ENCODE peak calls at places on chromosomes 7 and 10, in nine cellular contexts. I is neuronal stem cell, U is PC-9, B is GM23248, H is IMR-90, A is OCI-LY7, W is fibroblast of lung, E is HCT116, P is DND-41. K is an unnamed sample.
A peak's percentile ranks its signal among the peaks of the same experiment; 100 is the strongest.

GRCh38 chr10:13272164-13272571 is 27.7 kb downstream of the PHYH start:
- DNase-seq in W (peak; percentile 86), E (no peak), I (no peak), P (no peak), U (no peak), B (peak; percentile 56), H (peak; percentile 54), A (peak; percentile 94), K (peak; percentile 79)

GRCh38 chr10:68471586-68472408 is at the start of gene DNA2:
- DNase-seq in E (peak; percentile 53), P (peak; percentile 86), I (peak; percentile 67), H (peak; percentile 50), B (peak; percentile 82), W (peak; percentile 57), U (peak; percentile 56), A (peak; percentile 92), K (peak; percentile 98)

GRCh38 chr10:122875843-122876492 is 3.4 kb downstream of the FAM24B start:
- DNase-seq in H (no peak), P (no peak), I (peak; percentile 36), U (no peak), B (no peak), E (no peak), A (no peak), W (no peak), K (no peak)

GRCh38 chr10:78502208-78502943 is 468.7 kb downstream of the RPS24 start:
- DNase-seq in E (no peak), W (peak; percentile 34), H (peak; percentile 67), B (peak; percentile 58), U (no peak), I (no peak), A (no peak), P (no peak), K (no peak)

GRCh38 chr7:153399554-153399940 is 640.0 kb downstream of the ACTR3B start:
- DNase-seq in I (peak; percentile 51), E (no peak), P (no peak), W (no peak), B (no peak), U (no peak), H (no peak), A (no peak), K (no peak)

GRCh38 chr7:44097064-44097932 is 6.8 kb upstream of the AEBP1 start:
- DNase-seq in U (no peak), A (peak; percentile 98), W (no peak), P (peak; percentile 95), E (no peak), I (no peak), B (no peak), H (no peak), K (no peak)

GRCh38 chr10:97718659-97719142 is 5.2 kb downstream of the MARVELD1 start:
- DNase-seq in I (no peak), B (peak; percentile 49), U (peak; percentile 97), H (no peak), P (no peak), A (no peak), E (peak; percentile 75), W (peak; percentile 46), K (no peak)

GRCh38 chr10:128026620-128027281 is 99.5 kb downstream of the MKI67 start:
- DNase-seq in A (no peak), I (no peak), P (peak; percentile 58), B (no peak), W (no peak), U (no peak), H (no peak), E (no peak), K (no peak)

GRCh38 chr7:107505362-107505761 is 35.5 kb downstream of the GPR22 start:
- DNase-seq in U (no peak), H (no peak), P (no peak), B (no peak), W (no peak), E (no peak), A (no peak), I (no peak), K (no peak)

GRCh38 chr10:132492323-132493035 is 45.1 kb upstream of the INPP5A start:
- DNase-seq in B (no peak), P (no peak), H (no peak), E (no peak), W (peak; percentile 21), I (no peak), U (no peak), A (no peak), K (no peak)

GRCh38 chr10:132495231-132495630 is 42.4 kb upstream of the INPP5A start:
- DNase-seq in U (no peak), W (no peak), P (no peak), A (no peak), B (no peak), E (no peak), H (no peak), I (no peak), K (no peak)

GRCh38 chr10:132493246-132493755 is 44.3 kb upstream of the INPP5A start:
- DNase-seq in W (no peak), B (no peak), P (no peak), E (no peak), H (no peak), I (no peak), A (no peak), U (peak; percentile 43), K (peak; percentile 76)

GRCh38 chr10:132494831-132495230 is 42.8 kb upstream of the INPP5A start:
- DNase-seq in A (no peak), I (no peak), W (no peak), E (no peak), B (no peak), H (no peak), P (no peak), U (no peak), K (no peak)

DNA sequence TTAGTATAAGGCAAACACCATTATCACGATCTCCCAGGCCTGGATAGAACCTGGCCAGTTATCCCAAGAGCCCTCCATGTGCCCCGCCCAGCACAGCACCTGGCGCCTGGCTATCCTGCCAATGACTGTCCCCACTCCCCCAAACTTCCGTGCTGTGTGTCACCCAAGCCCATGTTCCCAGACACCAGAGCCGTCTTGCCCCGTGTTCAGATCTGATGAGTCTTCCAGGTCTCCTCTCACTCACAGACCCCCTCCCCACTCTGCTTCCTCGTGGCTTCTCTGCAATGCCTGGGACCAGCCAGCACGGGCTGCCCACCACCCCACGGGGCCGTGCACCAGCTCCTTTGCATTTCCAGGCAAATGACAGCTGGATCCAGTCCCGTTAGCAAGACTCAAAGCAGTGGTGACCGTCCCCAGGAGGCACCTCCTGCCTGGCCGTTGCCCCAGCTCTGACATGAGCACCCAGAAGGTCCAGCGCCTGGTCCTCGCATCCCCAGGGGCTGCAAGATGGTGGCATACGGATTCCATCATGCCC is 43.8 kb upstream of the INPP5A start:
- DNase-seq in B (no peak), U (no peak), W (no peak), I (no peak), H (no peak), P (no peak), E (no peak), A (no peak), K (no peak)
- H3K4me2 ChIP-seq in B (no peak overlapping the region), U (no peak overlapping the region), W (no peak overlapping the region), I (no peak overlapping the region), H (no peak overlapping the region), P (no peak overlapping the region), E (no peak overlapping the region), A (no peak overlapping the region), K (no peak overlapping the region)

DNA sequence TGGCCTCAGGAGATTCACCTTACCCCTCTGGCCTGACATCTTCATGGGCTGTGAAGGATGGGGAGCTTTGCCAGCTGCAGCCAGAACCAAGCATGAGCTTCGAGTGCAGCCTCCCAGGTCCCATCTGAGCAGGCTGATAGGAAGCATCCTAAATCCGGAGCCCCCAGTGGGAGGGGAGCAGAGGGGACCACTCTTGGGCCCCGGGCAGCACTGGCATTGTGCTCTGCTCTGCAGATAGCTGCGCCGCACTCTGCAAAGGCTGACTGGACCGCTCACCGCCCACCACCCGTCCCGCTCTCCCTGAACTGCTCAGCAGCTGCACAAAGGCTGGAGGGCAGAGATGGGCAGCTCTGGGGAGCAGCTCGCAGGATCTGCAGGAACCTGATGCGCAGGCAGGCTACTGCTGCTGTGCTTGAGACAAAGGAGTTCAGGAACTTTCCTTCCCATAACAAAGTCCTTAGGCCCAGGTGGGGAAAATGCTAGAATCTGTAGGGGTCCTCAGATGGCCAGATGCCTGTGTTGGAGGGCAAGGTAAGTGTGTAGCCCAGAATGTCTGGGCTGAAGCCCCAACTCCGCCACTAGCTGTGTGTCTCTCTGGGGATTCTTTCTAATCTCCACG is 51.8 kb downstream of the ARHGAP22 start:
- DNase-seq in B (no peak), A (no peak), I (no peak), U (no peak), H (no peak), W (no peak), E (no peak), P (no peak), K (no peak)
- H2AFZ ChIP-seq in B (no peak overlapping the region), A (no peak overlapping the region), I (no peak overlapping the region), U (no peak overlapping the region), H (no peak overlapping the region), W (no peak overlapping the region), E (no peak overlapping the region), P (no peak overlapping the region), K (no peak overlapping the region)

DNA sequence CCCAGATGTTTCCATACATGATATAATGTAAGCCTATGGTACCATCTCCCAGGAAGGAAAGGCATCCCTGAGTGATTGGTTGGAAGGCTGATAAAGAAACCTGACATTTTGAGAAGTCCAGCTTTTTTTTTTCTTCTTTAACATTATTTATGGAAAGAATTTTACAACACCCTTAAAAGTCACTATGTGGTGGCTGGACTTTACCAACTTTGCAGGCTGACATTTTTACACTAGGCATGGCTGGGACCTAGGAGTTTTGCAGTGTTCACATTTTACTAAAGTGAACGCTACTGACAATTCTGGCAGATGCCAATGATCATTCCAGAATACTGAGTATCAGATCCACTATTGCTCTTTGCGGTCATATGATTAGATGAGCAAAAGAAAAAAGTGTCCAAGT is 239.9 kb downstream of the GLI3 start:
- DNase-seq in B (peak; percentile 40), U (no peak), W (no peak), E (no peak), A (no peak), P (no peak), H (no peak), I (no peak), K (no peak)
- H3K4me1 ChIP-seq in B (peaks cover 53% of the 10 kb centered on the region), U (no peaks in the 10 kb centered on the region), W (peaks cover 18% of the 10 kb centered on the region), E (no peaks in the 10 kb centered on the region), A (peaks cover 53% of the 10 kb centered on the region), P (no peaks in the 10 kb centered on the region), H (peaks cover 17% of the 10 kb centered on the region), I (peaks cover 2% of the 10 kb centered on the region), K (peaks cover 46% of the 10 kb centered on the region)

GRCh38 chr10:119310807-119311206 is 103.4 kb downstream of the GRK5 start:
- DNase-seq in A (no peak), W (no peak), P (no peak), H (no peak), E (no peak), I (no peak), B (no peak), U (no peak), K (no peak)

GRCh38 chr10:119308089-119308488 is 100.7 kb downstream of the GRK5 start:
- DNase-seq in P (no peak), B (no peak), U (no peak), W (no peak), H (no peak), E (no peak), I (no peak), A (no peak), K (peak; percentile 56)

GRCh38 chr10:119306964-119307363 is 99.6 kb downstream of the GRK5 start:
- DNase-seq in W (no peak), U (no peak), E (no peak), B (peak; percentile 58), P (no peak), I (no peak), H (peak; percentile 42), A (no peak), K (peak; percentile 75)

GRCh38 chr10:119308556-119309422 is 101.4 kb downstream of the GRK5 start:
- DNase-seq in A (no peak), U (no peak), W (no peak), P (no peak), E (no peak), B (no peak), H (no peak), I (no peak), K (peak; percentile 47)

GRCh38 chr10:119309423-119309770 is 102.0 kb downstream of the GRK5 start:
- DNase-seq in E (no peak), B (no peak), W (no peak), H (no peak), P (no peak), U (no peak), I (no peak), A (peak; percentile 72), K (no peak)
- H3K4me2 ChIP-seq in E (no peak overlapping the region), B (no peak overlapping the region), W (no peak overlapping the region), H (no peak overlapping the region), P (no peak overlapping the region), U (no peak overlapping the region), I (no peak overlapping the region), A (peak overlapping the region; percentile 97), K (no peak overlapping the region)

K was measured in osteoblast.